ENCODE peak calls at places on chromosomes 2 and 18, in eight cellular contexts. One of them, this sample, is unnamed. For H3K4me1, the result is how much of the 10 kb centered on the place peaks cover.

GRCh38 chr2:196278491-196278911 is 107.1 kb upstream of the STK17B start:
- DNase-seq in left lung: peak
- DNase-seq in fibroblast of lung: peak
- DNase-seq in upper lobe of left lung: no peak
- DNase-seq in pancreas: no peak
- DNase-seq in naive thymus-derived CD4-positive, alpha-beta T cell: no peak
- DNase-seq in transverse colon: no peak
- DNase-seq in breast epithelium: no peak
- DNase-seq in this sample: no peak

GRCh38 chr2:195531754-195532153 is 125.3 kb upstream of the SLC39A10 start:
- DNase-seq in upper lobe of left lung: no peak
- DNase-seq in transverse colon: no peak
- DNase-seq in naive thymus-derived CD4-positive, alpha-beta T cell: no peak
- DNase-seq in pancreas: no peak
- DNase-seq in breast epithelium: no peak
- DNase-seq in left lung: no peak
- DNase-seq in fibroblast of lung: peak
- DNase-seq in this sample: no peak

GRCh38 chr2:239319261-239319661 is 81.6 kb downstream of the HDAC4 start:
- DNase-seq in left lung: no peak
- DNase-seq in pancreas: no peak
- DNase-seq in transverse colon: peak
- DNase-seq in fibroblast of lung: no peak
- DNase-seq in naive thymus-derived CD4-positive, alpha-beta T cell: peak
- DNase-seq in breast epithelium: no peak
- DNase-seq in upper lobe of left lung: no peak
- DNase-seq in this sample: peak

GRCh38 chr18:60082282-60082681 is 182.5 kb downstream of the PMAIP1 start:
- DNase-seq in upper lobe of left lung: no peak
- DNase-seq in transverse colon: no peak
- DNase-seq in left lung: no peak
- DNase-seq in breast epithelium: no peak
- DNase-seq in fibroblast of lung: no peak
- DNase-seq in naive thymus-derived CD4-positive, alpha-beta T cell: no peak
- DNase-seq in pancreas: no peak
- DNase-seq in this sample: no peak

GRCh38 chr2:46002507-46002883 is 294.7 kb upstream of the EPAS1 start:
- DNase-seq in transverse colon: no peak
- DNase-seq in naive thymus-derived CD4-positive, alpha-beta T cell: no peak
- DNase-seq in upper lobe of left lung: peak
- DNase-seq in fibroblast of lung: peak
- DNase-seq in pancreas: no peak
- DNase-seq in breast epithelium: no peak
- DNase-seq in left lung: no peak
- DNase-seq in this sample: no peak

GRCh38 chr2:235573331-235574221 is 79.7 kb downstream of the AGAP1 start:
- DNase-seq in upper lobe of left lung: no peak
- DNase-seq in naive thymus-derived CD4-positive, alpha-beta T cell: no peak
- DNase-seq in breast epithelium: no peak
- DNase-seq in transverse colon: no peak
- DNase-seq in pancreas: no peak
- DNase-seq in left lung: no peak
- DNase-seq in fibroblast of lung: no peak
- DNase-seq in this sample: no peak

GRCh38 chr2:23760746-23761145 is 166.2 kb downstream of the ATAD2B start:
- DNase-seq in upper lobe of left lung: no peak
- DNase-seq in naive thymus-derived CD4-positive, alpha-beta T cell: no peak
- DNase-seq in fibroblast of lung: peak
- DNase-seq in pancreas: no peak
- DNase-seq in transverse colon: no peak
- DNase-seq in breast epithelium: no peak
- DNase-seq in left lung: no peak
- DNase-seq in this sample: no peak

GRCh38 chr18:40124107-40124506 is 1830.9 kb upstream of the PIK3C3 start:
- DNase-seq in left lung: no peak
- DNase-seq in fibroblast of lung: peak
- DNase-seq in upper lobe of left lung: no peak
- DNase-seq in naive thymus-derived CD4-positive, alpha-beta T cell: no peak
- DNase-seq in breast epithelium: no peak
- DNase-seq in pancreas: no peak
- DNase-seq in transverse colon: no peak
- DNase-seq in this sample: no peak

GRCh38 chr2:100291152-100291970 is 30.9 kb downstream of the LONRF2 start:
- DNase-seq in left lung: peak
- DNase-seq in pancreas: peak
- DNase-seq in naive thymus-derived CD4-positive, alpha-beta T cell: no peak
- DNase-seq in fibroblast of lung: peak
- DNase-seq in upper lobe of left lung: peak
- DNase-seq in transverse colon: peak
- DNase-seq in breast epithelium: peak
- DNase-seq in this sample: peak

DNA sequence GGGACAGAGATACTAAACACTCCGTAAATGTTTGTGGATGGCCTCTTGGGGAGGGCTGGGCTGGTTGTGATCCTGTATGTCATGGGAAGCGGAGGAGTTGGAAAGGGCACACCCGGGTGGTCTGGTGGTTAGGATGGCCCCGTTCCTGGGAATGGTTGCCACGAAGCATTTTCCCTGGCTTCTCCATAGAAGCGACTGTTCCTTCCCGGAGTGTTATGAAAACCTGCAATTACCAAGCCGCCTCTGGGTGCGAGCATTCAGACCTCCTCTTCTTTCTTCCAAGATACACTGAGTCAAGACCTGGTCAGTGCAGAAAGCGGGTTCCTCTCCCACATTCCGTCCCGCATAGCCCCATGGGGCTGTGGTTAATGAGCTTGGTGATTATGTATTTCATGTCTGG is 197.0 kb downstream of the CTIF start:
- DNase-seq in breast epithelium: no peak
- DNase-seq in transverse colon: no peak
- DNase-seq in naive thymus-derived CD4-positive, alpha-beta T cell: no peak
- DNase-seq in left lung: no peak
- DNase-seq in fibroblast of lung: no peak
- DNase-seq in pancreas: no peak
- DNase-seq in upper lobe of left lung: no peak
- DNase-seq in this sample: no peak
- H3K4me1 ChIP-seq in breast epithelium: under half
- H3K4me1 ChIP-seq in transverse colon: under half
- H3K4me1 ChIP-seq in naive thymus-derived CD4-positive, alpha-beta T cell: under half
- H3K4me1 ChIP-seq in left lung: under half
- H3K4me1 ChIP-seq in fibroblast of lung: under half
- H3K4me1 ChIP-seq in pancreas: under half
- H3K4me1 ChIP-seq in upper lobe of left lung: under half
- H3K4me1 ChIP-seq in this sample: under half

DNA sequence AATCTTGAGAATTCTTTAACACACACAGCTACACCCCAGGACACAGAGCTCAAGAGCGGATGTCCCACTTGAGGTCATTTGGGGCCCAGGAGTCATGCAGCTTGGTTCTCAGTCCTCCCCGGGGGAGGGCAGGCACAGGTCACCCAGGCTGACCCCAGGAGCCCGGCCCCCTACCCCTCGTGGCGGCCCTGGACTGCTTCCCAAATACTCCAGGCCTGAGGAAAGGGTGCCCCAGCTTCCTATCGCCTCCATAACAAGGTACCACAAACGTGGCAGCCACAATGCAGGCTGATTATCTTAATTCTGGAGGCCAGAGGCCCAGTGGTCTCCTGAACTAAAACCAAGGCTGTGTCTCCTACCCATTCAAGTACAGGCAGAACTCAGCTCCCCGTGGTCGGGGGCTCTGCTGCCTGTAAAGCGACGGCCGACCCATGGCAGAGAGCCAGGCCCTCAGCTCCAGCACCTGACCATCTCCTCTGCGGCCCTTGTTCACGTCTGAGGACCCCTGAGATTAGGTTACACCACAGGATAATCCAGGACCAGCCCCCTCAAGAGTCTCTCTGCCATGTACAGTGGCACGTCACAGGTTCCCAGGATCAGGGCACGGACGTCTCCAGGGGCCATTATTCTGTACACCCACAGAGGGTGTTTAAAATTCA is 10.5 kb downstream of the SLC66A2 start:
- DNase-seq in pancreas: no peak
- DNase-seq in naive thymus-derived CD4-positive, alpha-beta T cell: no peak
- DNase-seq in upper lobe of left lung: peak
- DNase-seq in breast epithelium: no peak
- DNase-seq in transverse colon: peak
- DNase-seq in fibroblast of lung: no peak
- DNase-seq in left lung: no peak
- DNase-seq in this sample: peak
- H3K4me1 ChIP-seq in pancreas: under half
- H3K4me1 ChIP-seq in naive thymus-derived CD4-positive, alpha-beta T cell: under half
- H3K4me1 ChIP-seq in upper lobe of left lung: under half
- H3K4me1 ChIP-seq in breast epithelium: under half
- H3K4me1 ChIP-seq in transverse colon: under half
- H3K4me1 ChIP-seq in fibroblast of lung: under half
- H3K4me1 ChIP-seq in left lung: under half
- H3K4me1 ChIP-seq in this sample: under half

GRCh38 chr2:28394331-28394877 is 1.7 kb downstream of the FOSL2 start:
- DNase-seq in upper lobe of left lung: peak
- DNase-seq in breast epithelium: peak
- DNase-seq in fibroblast of lung: peak
- DNase-seq in transverse colon: peak
- DNase-seq in left lung: no peak
- DNase-seq in naive thymus-derived CD4-positive, alpha-beta T cell: no peak
- DNase-seq in pancreas: peak
- DNase-seq in this sample: peak
- H3K4me1 ChIP-seq in upper lobe of left lung: half or more
- H3K4me1 ChIP-seq in breast epithelium: under half
- H3K4me1 ChIP-seq in fibroblast of lung: under half
- H3K4me1 ChIP-seq in transverse colon: under half
- H3K4me1 ChIP-seq in left lung: half or more
- H3K4me1 ChIP-seq in naive thymus-derived CD4-positive, alpha-beta T cell: under half
- H3K4me1 ChIP-seq in pancreas: under half
- H3K4me1 ChIP-seq in this sample: under half

DNA sequence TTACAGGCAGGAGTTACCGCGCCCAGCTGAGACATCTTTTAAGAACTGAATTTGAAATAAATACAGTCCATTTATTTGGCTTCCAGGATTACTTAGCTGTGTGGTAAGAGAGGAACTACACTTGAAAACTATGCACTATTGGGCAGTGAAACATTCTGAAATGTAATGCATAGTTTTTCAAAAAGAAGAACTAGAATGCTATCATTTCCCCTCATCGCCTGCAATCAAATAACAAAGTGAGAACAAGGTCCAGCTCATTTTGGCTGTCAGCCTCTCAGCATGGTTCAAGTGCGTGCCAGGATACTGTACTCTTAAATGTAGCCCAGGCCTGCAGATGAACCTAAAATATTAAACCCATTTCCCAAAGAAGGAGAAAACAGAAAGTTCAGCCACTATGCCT is 76.6 kb upstream of the ARL5A start:
- DNase-seq in breast epithelium: no peak
- DNase-seq in pancreas: no peak
- DNase-seq in upper lobe of left lung: no peak
- DNase-seq in naive thymus-derived CD4-positive, alpha-beta T cell: no peak
- DNase-seq in fibroblast of lung: no peak
- DNase-seq in left lung: no peak
- DNase-seq in transverse colon: no peak
- DNase-seq in this sample: no peak
- H3K4me1 ChIP-seq in breast epithelium: under half
- H3K4me1 ChIP-seq in pancreas: under half
- H3K4me1 ChIP-seq in upper lobe of left lung: under half
- H3K4me1 ChIP-seq in naive thymus-derived CD4-positive, alpha-beta T cell: under half
- H3K4me1 ChIP-seq in fibroblast of lung: under half
- H3K4me1 ChIP-seq in left lung: under half
- H3K4me1 ChIP-seq in transverse colon: under half
- H3K4me1 ChIP-seq in this sample: under half

GRCh38 chr18:55500316-55501086 is 87.5 kb downstream of the TCF4 start:
- DNase-seq in pancreas: no peak
- DNase-seq in naive thymus-derived CD4-positive, alpha-beta T cell: no peak
- DNase-seq in breast epithelium: no peak
- DNase-seq in upper lobe of left lung: no peak
- DNase-seq in fibroblast of lung: peak
- DNase-seq in transverse colon: no peak
- DNase-seq in left lung: no peak
- DNase-seq in this sample: no peak
- H3K4me1 ChIP-seq in pancreas: under half
- H3K4me1 ChIP-seq in naive thymus-derived CD4-positive, alpha-beta T cell: under half
- H3K4me1 ChIP-seq in breast epithelium: under half
- H3K4me1 ChIP-seq in upper lobe of left lung: under half
- H3K4me1 ChIP-seq in fibroblast of lung: under half
- H3K4me1 ChIP-seq in transverse colon: under half
- H3K4me1 ChIP-seq in left lung: under half
- H3K4me1 ChIP-seq in this sample: under half

This sample was measured in lower lobe of right lung.